ENCODE peak calls at places on chromosomes 7 and 10, in seven cellular contexts. One of them, this sample, is unnamed.

GRCh38 chr10:48598936-48599829 is 5.7 kb downstream of the ARHGAP22 start:
- DNase-seq in GM23338: no peak
- DNase-seq in psoas muscle: no peak
- DNase-seq in fibroblast of lung: no peak
- DNase-seq in upper lobe of right lung: no peak
- DNase-seq in SK-N-SH: no peak
- DNase-seq in mucosa of descending colon: no peak
- DNase-seq in this sample: no peak

GRCh38 chr10:46233101-46233500 is 53.7 kb upstream of the ANTXRL start:
- DNase-seq in GM23338: no peak
- DNase-seq in psoas muscle: no peak
- DNase-seq in fibroblast of lung: no peak
- DNase-seq in upper lobe of right lung: peak; percentile 29
- DNase-seq in SK-N-SH: no peak
- DNase-seq in mucosa of descending colon: no peak
- DNase-seq in this sample: no peak

GRCh38 chr7:1235501-1236131 is 2.9 kb downstream of the UNCX start:
- DNase-seq in GM23338: peak; percentile 63
- DNase-seq in psoas muscle: no peak
- DNase-seq in fibroblast of lung: no peak
- DNase-seq in upper lobe of right lung: no peak
- DNase-seq in SK-N-SH: no peak
- DNase-seq in mucosa of descending colon: no peak
- DNase-seq in this sample: peak; percentile 51

GRCh38 chr7:128442346-128442745 is 13.3 kb upstream of the HILPDA start:
- DNase-seq in GM23338: no peak
- DNase-seq in psoas muscle: no peak
- DNase-seq in fibroblast of lung: no peak
- DNase-seq in upper lobe of right lung: no peak
- DNase-seq in SK-N-SH: no peak
- DNase-seq in mucosa of descending colon: no peak
- DNase-seq in this sample: no peak

GRCh38 chr7:5489991-5490536 is 66.4 kb upstream of the TNRC18 start:
- DNase-seq in GM23338: no peak
- DNase-seq in psoas muscle: no peak
- DNase-seq in fibroblast of lung: no peak
- DNase-seq in upper lobe of right lung: no peak
- DNase-seq in SK-N-SH: no peak
- DNase-seq in mucosa of descending colon: no peak
- DNase-seq in this sample: no peak

GRCh38 chr10:35006836-35007235 is 83.3 kb downstream of the CUL2 start:
- DNase-seq in GM23338: no peak
- DNase-seq in psoas muscle: no peak
- DNase-seq in fibroblast of lung: peak; percentile 64
- DNase-seq in upper lobe of right lung: no peak
- DNase-seq in SK-N-SH: no peak
- DNase-seq in mucosa of descending colon: no peak
- DNase-seq in this sample: no peak

GRCh38 chr7:158301221-158301620 is 286.4 kb downstream of the PTPRN2 start:
- DNase-seq in GM23338: no peak
- DNase-seq in psoas muscle: no peak
- DNase-seq in fibroblast of lung: peak; percentile 52
- DNase-seq in upper lobe of right lung: no peak
- DNase-seq in SK-N-SH: no peak
- DNase-seq in mucosa of descending colon: no peak
- DNase-seq in this sample: no peak

GRCh38 chr10:102776779-102777417 is 33.1 kb downstream of the WBP1L start:
- DNase-seq in GM23338: peak; percentile 83
- DNase-seq in psoas muscle: peak; percentile 85
- DNase-seq in fibroblast of lung: peak; percentile 100
- DNase-seq in upper lobe of right lung: peak; percentile 81
- DNase-seq in SK-N-SH: peak; percentile 47
- DNase-seq in mucosa of descending colon: peak; percentile 60
- DNase-seq in this sample: peak; percentile 73

GRCh38 chr10:22997102-22997501 is 69.2 kb downstream of the ARMC3 start:
- DNase-seq in GM23338: peak; percentile 50
- DNase-seq in psoas muscle: no peak
- DNase-seq in fibroblast of lung: peak; percentile 55
- DNase-seq in upper lobe of right lung: no peak
- DNase-seq in SK-N-SH: peak; percentile 24
- DNase-seq in mucosa of descending colon: no peak
- DNase-seq in this sample: no peak

GRCh38 chr7:24733414-24734060 is 23.7 kb downstream of the GSDME start:
- DNase-seq in GM23338: no peak
- DNase-seq in psoas muscle: no peak
- DNase-seq in fibroblast of lung: no peak
- DNase-seq in upper lobe of right lung: no peak
- DNase-seq in SK-N-SH: no peak
- DNase-seq in mucosa of descending colon: no peak
- DNase-seq in this sample: no peak

GRCh38 chr7:96996111-96996936 is 9.0 kb upstream of the DLX6 start:
- DNase-seq in GM23338: peak; percentile 78
- DNase-seq in psoas muscle: no peak
- DNase-seq in fibroblast of lung: no peak
- DNase-seq in upper lobe of right lung: no peak
- DNase-seq in SK-N-SH: no peak
- DNase-seq in mucosa of descending colon: no peak
- DNase-seq in this sample: no peak

DNA sequence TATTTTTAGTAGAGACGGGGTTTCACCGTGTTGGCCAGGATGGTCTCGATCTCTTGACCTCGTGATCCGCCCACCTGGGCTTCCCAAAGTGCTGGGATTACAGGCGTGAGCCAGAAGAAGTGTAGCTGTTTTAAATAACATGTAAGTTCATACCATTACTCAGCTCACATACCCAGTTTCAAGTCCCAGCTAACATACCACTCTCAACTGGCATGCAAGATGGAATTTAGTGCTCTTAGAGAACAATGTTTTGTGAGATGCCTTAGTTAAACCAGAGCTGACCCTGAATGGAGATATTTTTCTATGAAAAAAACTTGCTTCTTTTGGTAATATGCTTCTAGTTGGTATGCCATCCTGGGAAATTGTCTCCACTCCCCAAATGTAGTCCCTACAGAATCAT is 37.3 kb downstream of the HBP1 start:
- DNase-seq in GM23338: no peak
- DNase-seq in psoas muscle: no peak
- DNase-seq in fibroblast of lung: no peak
- DNase-seq in upper lobe of right lung: no peak
- DNase-seq in SK-N-SH: no peak
- DNase-seq in mucosa of descending colon: no peak
- DNase-seq in this sample: no peak
- H3K36me3 ChIP-seq in GM23338: no peaks in the 10 kb centered on the region
- H3K36me3 ChIP-seq in psoas muscle: peaks cover 59% of the 10 kb centered on the region
- H3K36me3 ChIP-seq in fibroblast of lung: peaks cover 2% of the 10 kb centered on the region
- H3K36me3 ChIP-seq in upper lobe of right lung: peaks cover 67% of the 10 kb centered on the region
- H3K36me3 ChIP-seq in SK-N-SH: peaks cover 83% of the 10 kb centered on the region
- H3K36me3 ChIP-seq in mucosa of descending colon: no peaks in the 10 kb centered on the region
- H3K36me3 ChIP-seq in this sample: peaks cover 34% of the 10 kb centered on the region

DNA sequence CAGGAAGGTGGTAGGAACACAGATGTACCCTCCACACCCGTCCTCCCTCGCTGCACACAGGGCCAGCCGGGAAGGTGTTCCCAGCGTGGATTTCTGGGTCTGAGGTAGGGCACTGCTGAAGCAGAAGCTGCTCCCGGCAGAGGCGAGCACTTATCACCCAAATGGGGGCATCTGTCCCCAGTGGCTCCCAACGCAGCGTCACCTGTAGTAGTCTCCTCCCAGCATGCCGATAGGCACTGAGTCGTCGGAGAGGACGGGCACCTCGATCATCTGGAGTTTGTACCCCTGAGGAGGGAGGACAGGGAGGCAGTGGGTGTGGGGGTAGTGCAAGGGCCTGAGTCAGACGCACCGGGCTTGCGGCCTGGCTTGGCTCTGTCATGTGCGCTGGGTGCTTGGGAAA is 3.0 kb upstream of the PYROXD2 start:
- DNase-seq in GM23338: no peak
- DNase-seq in psoas muscle: no peak
- DNase-seq in fibroblast of lung: no peak
- DNase-seq in upper lobe of right lung: no peak
- DNase-seq in SK-N-SH: no peak
- DNase-seq in mucosa of descending colon: no peak
- DNase-seq in this sample: no peak
- H3K36me3 ChIP-seq in GM23338: no peaks in the 10 kb centered on the region
- H3K36me3 ChIP-seq in psoas muscle: peaks cover 49% of the 10 kb centered on the region
- H3K36me3 ChIP-seq in fibroblast of lung: peaks cover 9% of the 10 kb centered on the region
- H3K36me3 ChIP-seq in upper lobe of right lung: peaks cover 59% of the 10 kb centered on the region
- H3K36me3 ChIP-seq in SK-N-SH: peaks cover 14% of the 10 kb centered on the region
- H3K36me3 ChIP-seq in mucosa of descending colon: no peaks in the 10 kb centered on the region
- H3K36me3 ChIP-seq in this sample: no peaks in the 10 kb centered on the region

GRCh38 chr7:44693641-44694313 is 54.9 kb upstream of the ZMIZ2 start:
- DNase-seq in GM23338: no peak
- DNase-seq in psoas muscle: peak; percentile 76
- DNase-seq in fibroblast of lung: peak; percentile 85
- DNase-seq in upper lobe of right lung: no peak
- DNase-seq in SK-N-SH: no peak
- DNase-seq in mucosa of descending colon: no peak
- DNase-seq in this sample: no peak

GRCh38 chr7:44695756-44696155 is 52.9 kb upstream of the ZMIZ2 start:
- DNase-seq in GM23338: no peak
- DNase-seq in psoas muscle: no peak
- DNase-seq in fibroblast of lung: no peak
- DNase-seq in upper lobe of right lung: no peak
- DNase-seq in SK-N-SH: no peak
- DNase-seq in mucosa of descending colon: no peak
- DNase-seq in this sample: no peak

GRCh38 chr7:44694326-44694725 is 54.3 kb upstream of the ZMIZ2 start:
- DNase-seq in GM23338: no peak
- DNase-seq in psoas muscle: no peak
- DNase-seq in fibroblast of lung: no peak
- DNase-seq in upper lobe of right lung: no peak
- DNase-seq in SK-N-SH: no peak
- DNase-seq in mucosa of descending colon: no peak
- DNase-seq in this sample: no peak

GRCh38 chr7:44696728-44697127 is 51.9 kb upstream of the ZMIZ2 start:
- DNase-seq in GM23338: no peak
- DNase-seq in psoas muscle: no peak
- DNase-seq in fibroblast of lung: no peak
- DNase-seq in upper lobe of right lung: no peak
- DNase-seq in SK-N-SH: no peak
- DNase-seq in mucosa of descending colon: no peak
- DNase-seq in this sample: no peak

DNA sequence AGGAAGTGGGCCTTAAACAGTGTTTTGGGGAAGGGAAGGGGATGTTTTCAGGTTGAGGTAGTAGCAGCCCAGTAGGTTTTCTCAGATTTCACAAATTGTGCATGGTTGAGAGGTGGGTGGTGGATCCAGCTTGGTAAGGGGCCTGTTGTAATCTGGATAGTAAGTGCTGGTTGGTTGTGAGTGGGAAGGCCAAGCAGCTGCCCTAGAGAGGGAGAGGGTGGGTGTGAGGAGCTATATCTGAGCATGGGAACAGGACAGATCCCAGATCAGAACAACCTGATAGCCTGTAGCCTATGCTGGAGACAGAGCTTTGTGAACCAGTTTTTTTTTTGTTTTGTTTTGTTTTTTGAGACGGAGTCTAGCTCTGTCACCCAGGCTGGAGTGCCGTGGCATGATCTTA is 53.9 kb upstream of the ZMIZ2 start:
- DNase-seq in GM23338: no peak
- DNase-seq in psoas muscle: no peak
- DNase-seq in fibroblast of lung: no peak
- DNase-seq in upper lobe of right lung: no peak
- DNase-seq in SK-N-SH: no peak
- DNase-seq in mucosa of descending colon: no peak
- DNase-seq in this sample: no peak
- H3K36me3 ChIP-seq in GM23338: peaks cover 7% of the 10 kb centered on the region
- H3K36me3 ChIP-seq in psoas muscle: peaks cover 87% of the 10 kb centered on the region
- H3K36me3 ChIP-seq in fibroblast of lung: peaks cover 20% of the 10 kb centered on the region
- H3K36me3 ChIP-seq in upper lobe of right lung: peaks cover 97% of the 10 kb centered on the region
- H3K36me3 ChIP-seq in SK-N-SH: peaks cover 37% of the 10 kb centered on the region
- H3K36me3 ChIP-seq in mucosa of descending colon: peaks cover 15% of the 10 kb centered on the region
- H3K36me3 ChIP-seq in this sample: peaks cover 33% of the 10 kb centered on the region

GRCh38 chr10:814536-815302 is 116.8 kb downstream of the LARP4B start:
- DNase-seq in GM23338: no peak
- DNase-seq in psoas muscle: no peak
- DNase-seq in fibroblast of lung: no peak
- DNase-seq in upper lobe of right lung: no peak
- DNase-seq in SK-N-SH: no peak
- DNase-seq in mucosa of descending colon: no peak
- DNase-seq in this sample: no peak
- H3K36me3 ChIP-seq in GM23338: peaks cover 67% of the 10 kb centered on the region
- H3K36me3 ChIP-seq in psoas muscle: peaks cover 95% of the 10 kb centered on the region
- H3K36me3 ChIP-seq in fibroblast of lung: peaks cover 26% of the 10 kb centered on the region
- H3K36me3 ChIP-seq in upper lobe of right lung: peaks cover 99% of the 10 kb centered on the region
- H3K36me3 ChIP-seq in SK-N-SH: peaks cover 93% of the 10 kb centered on the region
- H3K36me3 ChIP-seq in mucosa of descending colon: peaks cover 20% of the 10 kb centered on the region
- H3K36me3 ChIP-seq in this sample: peaks cover 77% of the 10 kb centered on the region

DNA sequence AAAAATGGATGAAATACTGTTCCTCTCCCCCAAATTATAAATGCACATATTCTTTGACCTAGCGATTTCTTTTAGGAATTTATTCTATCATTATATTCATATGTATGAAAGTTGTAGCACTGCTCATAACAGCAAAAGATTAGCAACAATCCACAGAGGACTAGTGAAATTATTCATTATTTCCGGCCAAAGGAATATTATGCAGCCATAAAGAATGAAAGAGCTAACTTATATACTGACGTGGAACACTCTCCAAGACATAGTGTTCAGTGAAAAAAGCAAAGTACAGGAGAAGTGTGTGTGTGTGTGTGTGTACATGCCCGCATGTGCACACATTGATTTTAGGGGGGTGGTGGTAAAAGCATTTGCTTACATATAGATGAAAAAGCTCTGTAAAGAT is 23.3 kb downstream of the MMS19 start:
- DNase-seq in GM23338: no peak
- DNase-seq in psoas muscle: no peak
- DNase-seq in fibroblast of lung: no peak
- DNase-seq in upper lobe of right lung: no peak
- DNase-seq in SK-N-SH: no peak
- DNase-seq in mucosa of descending colon: no peak
- DNase-seq in this sample: no peak
- H3K36me3 ChIP-seq in GM23338: peaks cover 52% of the 10 kb centered on the region
- H3K36me3 ChIP-seq in psoas muscle: peaks cover 100% of the 10 kb centered on the region
- H3K36me3 ChIP-seq in fibroblast of lung: peaks cover 11% of the 10 kb centered on the region
- H3K36me3 ChIP-seq in upper lobe of right lung: peaks cover 97% of the 10 kb centered on the region
- H3K36me3 ChIP-seq in SK-N-SH: peaks cover 63% of the 10 kb centered on the region
- H3K36me3 ChIP-seq in mucosa of descending colon: peaks cover 23% of the 10 kb centered on the region
- H3K36me3 ChIP-seq in this sample: peaks cover 6% of the 10 kb centered on the region

DNA sequence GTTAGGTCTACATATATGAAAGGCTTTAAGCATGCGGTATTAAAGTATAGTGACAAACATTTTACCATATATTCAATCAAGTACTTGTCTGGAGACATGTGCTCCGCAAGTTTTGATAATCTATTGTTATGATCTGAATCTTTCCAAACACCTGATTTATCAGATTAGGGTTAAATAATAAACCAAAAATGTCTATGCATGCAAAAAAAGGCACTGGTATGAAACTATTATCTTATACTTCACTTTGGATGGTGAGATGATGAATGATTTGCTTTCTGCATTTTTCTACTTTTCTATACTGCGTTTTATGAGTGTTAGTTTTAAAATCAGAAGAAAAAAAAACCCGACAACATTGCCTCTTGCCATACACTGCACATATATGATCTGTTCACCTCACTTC is 37.8 kb upstream of the FAM133B start:
- DNase-seq in GM23338: no peak
- DNase-seq in psoas muscle: no peak
- DNase-seq in fibroblast of lung: no peak
- DNase-seq in upper lobe of right lung: no peak
- DNase-seq in SK-N-SH: no peak
- DNase-seq in mucosa of descending colon: no peak
- DNase-seq in this sample: no peak
- H3K36me3 ChIP-seq in GM23338: no peaks in the 10 kb centered on the region
- H3K36me3 ChIP-seq in psoas muscle: no peaks in the 10 kb centered on the region
- H3K36me3 ChIP-seq in fibroblast of lung: no peaks in the 10 kb centered on the region
- H3K36me3 ChIP-seq in upper lobe of right lung: no peaks in the 10 kb centered on the region
- H3K36me3 ChIP-seq in SK-N-SH: peaks cover 32% of the 10 kb centered on the region
- H3K36me3 ChIP-seq in mucosa of descending colon: no peaks in the 10 kb centered on the region
- H3K36me3 ChIP-seq in this sample: no peaks in the 10 kb centered on the region